ENCODE peak calls at places on chromosomes 13 and 19, in eight cellular contexts. One of them, this sample, is unnamed.

GRCh38 chr13:31074750-31075149 is 87.0 kb downstream of the HSPH1 start:
- DNase-seq in heart left ventricle: no peak
- DNase-seq in germinal center: no peak
- DNase-seq in GOT3: no peak
- DNase-seq in astrocyte: no peak
- DNase-seq in mesendoderm: no peak
- DNase-seq in A172: no peak
- DNase-seq in AG10803: no peak
- DNase-seq in this sample: no peak

GRCh38 chr13:28499579-28499978 is 4.7 kb upstream of the FLT1 start:
- DNase-seq in mesendoderm: no peak
- DNase-seq in AG10803: no peak
- DNase-seq in A172: peak; percentile 63
- DNase-seq in germinal center: no peak
- DNase-seq in heart left ventricle: no peak
- DNase-seq in GOT3: no peak
- DNase-seq in astrocyte: no peak
- DNase-seq in this sample: no peak

GRCh38 chr19:37986048-37986750 is 79.2 kb downstream of the SIPA1L3 start:
- DNase-seq in AG10803: no peak
- DNase-seq in GOT3: no peak
- DNase-seq in mesendoderm: no peak
- DNase-seq in germinal center: no peak
- DNase-seq in A172: no peak
- DNase-seq in astrocyte: no peak
- DNase-seq in heart left ventricle: no peak
- DNase-seq in this sample: no peak

GRCh38 chr19:572891-573825 is 762 bp downstream of the BSG start:
- DNase-seq in A172: peak; percentile 61
- DNase-seq in GOT3: no peak
- DNase-seq in AG10803: peak; percentile 52
- DNase-seq in heart left ventricle: peak; percentile 71
- DNase-seq in mesendoderm: peak; percentile 74
- DNase-seq in astrocyte: no peak
- DNase-seq in germinal center: peak; percentile 20
- DNase-seq in this sample: no peak

GRCh38 chr19:1401138-1401888 is at the start of gene GAMT:
- DNase-seq in astrocyte: no peak
- DNase-seq in GOT3: no peak
- DNase-seq in A172: no peak
- DNase-seq in AG10803: peak; percentile 32
- DNase-seq in mesendoderm: peak; percentile 40
- DNase-seq in heart left ventricle: peak; percentile 71
- DNase-seq in germinal center: peak; percentile 78
- DNase-seq in this sample: no peak

GRCh38 chr13:92530364-92530763 is 696.2 kb upstream of the GPC6 start:
- DNase-seq in astrocyte: no peak
- DNase-seq in mesendoderm: no peak
- DNase-seq in A172: no peak
- DNase-seq in germinal center: no peak
- DNase-seq in AG10803: no peak
- DNase-seq in GOT3: no peak
- DNase-seq in heart left ventricle: no peak
- DNase-seq in this sample: no peak

GRCh38 chr19:49019242-49019932 is 2.5 kb upstream of the LHB start:
- DNase-seq in germinal center: peak; percentile 77
- DNase-seq in heart left ventricle: peak; percentile 72
- DNase-seq in AG10803: peak; percentile 18
- DNase-seq in GOT3: no peak
- DNase-seq in A172: no peak
- DNase-seq in astrocyte: no peak
- DNase-seq in mesendoderm: peak; percentile 57
- DNase-seq in this sample: peak; percentile 37

GRCh38 chr19:44303976-44304568 is 753 bp downstream of the ZNF235 start:
- DNase-seq in mesendoderm: peak; percentile 32
- DNase-seq in heart left ventricle: no peak
- DNase-seq in astrocyte: peak; percentile 37
- DNase-seq in GOT3: no peak
- DNase-seq in AG10803: peak; percentile 45
- DNase-seq in A172: peak; percentile 25
- DNase-seq in germinal center: peak; percentile 7
- DNase-seq in this sample: peak; percentile 7

GRCh38 chr19:53172892-53173291 is 14.0 kb upstream of the ZNF347 start:
- DNase-seq in GOT3: no peak
- DNase-seq in astrocyte: no peak
- DNase-seq in heart left ventricle: no peak
- DNase-seq in A172: no peak
- DNase-seq in germinal center: no peak
- DNase-seq in AG10803: no peak
- DNase-seq in mesendoderm: no peak
- DNase-seq in this sample: no peak

GRCh38 chr19:6481541-6482342 is at the start of gene DENND1C:
- DNase-seq in mesendoderm: peak; percentile 45
- DNase-seq in germinal center: peak; percentile 64
- DNase-seq in AG10803: no peak
- DNase-seq in GOT3: no peak
- DNase-seq in heart left ventricle: peak; percentile 41
- DNase-seq in astrocyte: no peak
- DNase-seq in A172: peak; percentile 41
- DNase-seq in this sample: peak; percentile 46

GRCh38 chr13:112999414-113000177 is 30.6 kb downstream of the MCF2L start:
- DNase-seq in astrocyte: no peak
- DNase-seq in A172: no peak
- DNase-seq in germinal center: no peak
- DNase-seq in mesendoderm: no peak
- DNase-seq in heart left ventricle: no peak
- DNase-seq in AG10803: no peak
- DNase-seq in GOT3: no peak
- DNase-seq in this sample: no peak

GRCh38 chr13:101970339-101970738 is 431.5 kb downstream of the FGF14 start:
- DNase-seq in mesendoderm: no peak
- DNase-seq in AG10803: no peak
- DNase-seq in A172: no peak
- DNase-seq in germinal center: no peak
- DNase-seq in heart left ventricle: no peak
- DNase-seq in astrocyte: no peak
- DNase-seq in GOT3: no peak
- DNase-seq in this sample: no peak

GRCh38 chr19:14127929-14128509 is 8.4 kb downstream of the ASF1B start:
- DNase-seq in mesendoderm: no peak
- DNase-seq in GOT3: no peak
- DNase-seq in germinal center: no peak
- DNase-seq in AG10803: peak; percentile 44
- DNase-seq in heart left ventricle: peak; percentile 54
- DNase-seq in A172: no peak
- DNase-seq in astrocyte: no peak
- DNase-seq in this sample: no peak

GRCh38 chr19:38793186-38793585 is 4.2 kb downstream of the LGALS7B start:
- DNase-seq in AG10803: peak; percentile 41
- DNase-seq in A172: peak; percentile 47
- DNase-seq in GOT3: no peak
- DNase-seq in germinal center: no peak
- DNase-seq in mesendoderm: no peak
- DNase-seq in heart left ventricle: no peak
- DNase-seq in astrocyte: no peak
- DNase-seq in this sample: no peak

GRCh38 chr13:20209937-20210336 is 17.2 kb upstream of the GJB2 start:
- DNase-seq in A172: no peak
- DNase-seq in astrocyte: no peak
- DNase-seq in GOT3: no peak
- DNase-seq in mesendoderm: no peak
- DNase-seq in heart left ventricle: no peak
- DNase-seq in AG10803: no peak
- DNase-seq in germinal center: no peak
- DNase-seq in this sample: no peak

GRCh38 chr19:11580665-11581418 is 3.4 kb upstream of the ACP5 start:
- DNase-seq in AG10803: no peak
- DNase-seq in A172: no peak
- DNase-seq in astrocyte: no peak
- DNase-seq in GOT3: no peak
- DNase-seq in mesendoderm: no peak
- DNase-seq in germinal center: no peak
- DNase-seq in heart left ventricle: no peak
- DNase-seq in this sample: no peak

GRCh38 chr19:53908106-53908932 is 759 bp upstream of the CACNG7 start:
- DNase-seq in astrocyte: peak; percentile 21
- DNase-seq in germinal center: peak; percentile 65
- DNase-seq in AG10803: peak; percentile 24
- DNase-seq in GOT3: no peak
- DNase-seq in heart left ventricle: peak; percentile 40
- DNase-seq in A172: no peak
- DNase-seq in mesendoderm: peak; percentile 89
- DNase-seq in this sample: peak; percentile 86

GRCh38 chr13:110444226-110444653 is 117.3 kb downstream of the RAB20 start:
- DNase-seq in heart left ventricle: no peak
- DNase-seq in astrocyte: peak; percentile 43
- DNase-seq in germinal center: no peak
- DNase-seq in AG10803: peak; percentile 47
- DNase-seq in A172: no peak
- DNase-seq in mesendoderm: no peak
- DNase-seq in GOT3: no peak
- DNase-seq in this sample: no peak

GRCh38 chr19:17837972-17838371 is 9.8 kb downstream of the JAK3 start:
- DNase-seq in heart left ventricle: no peak
- DNase-seq in astrocyte: no peak
- DNase-seq in A172: no peak
- DNase-seq in AG10803: no peak
- DNase-seq in germinal center: no peak
- DNase-seq in mesendoderm: no peak
- DNase-seq in GOT3: no peak
- DNase-seq in this sample: no peak

GRCh38 chr13:35672611-35673010 is 196.1 kb upstream of the MAB21L1 start:
- DNase-seq in germinal center: no peak
- DNase-seq in AG10803: peak; percentile 92
- DNase-seq in mesendoderm: no peak
- DNase-seq in A172: no peak
- DNase-seq in heart left ventricle: no peak
- DNase-seq in GOT3: no peak
- DNase-seq in astrocyte: no peak
- DNase-seq in this sample: no peak